ENCODE peak calls at places on chromosome 1, in ten cellular contexts. V is thyroid gland; Q is T-cell; S is activated CD8-positive, alpha-beta memory T cell treated with anti-CD3 and anti-CD28 coated beads, Interleukin-2, amount 50 U/mL, for 48 hours; W is activated naive CD4-positive, alpha-beta T cell; I is NT2/D1; J is ecto neural progenitor cell; F is hippocampal formation; D is stimulated activated CD4-positive, alpha-beta T cell treated with anti-CD3 and anti-CD28 coated beads, Interleukin-4, amount 100 ng/mL, for 24 hours; P is NCI-H2081. U is an unnamed sample.

GRCh38 chr1:119075614-119076013 is 64.8 kb downstream of the WARS2 start:
- DNase-seq in V (no peak), D (no peak), I (no peak), P (no peak), J (no peak), F (no peak), Q (no peak), S (no peak), W (no peak), U (no peak)

GRCh38 chr1:77579547-77579946 is 102.9 kb downstream of the ZZZ3 start:
- DNase-seq in I (no peak), P (no peak), Q (no peak), J (no peak), V (no peak), W (no peak), F (no peak), S (no peak), D (no peak), U (no peak)

GRCh38 chr1:115338457-115338820 is 390 bp upstream of the NGF start:
- DNase-seq in S (no peak), P (no peak), J (peak; percentile 79), I (no peak), Q (no peak), F (no peak), D (no peak), V (no peak), W (no peak), U (no peak)

GRCh38 chr1:245448858-245449534 is 294.2 kb downstream of the KIF26B start:
- DNase-seq in Q (no peak), V (no peak), P (no peak), F (no peak), J (no peak), D (no peak), S (no peak), I (no peak), W (no peak), U (no peak)

GRCh38 chr1:2233997-2234761 is 6.1 kb downstream of the SKI start:
- DNase-seq in P (no peak), F (peak; percentile 42), I (no peak), Q (peak; percentile 78), D (peak; percentile 65), W (no peak), J (no peak), S (peak; percentile 76), V (peak; percentile 82), U (no peak)

GRCh38 chr1:119805247-119805646 is 6.0 kb downstream of the REG4 start:
- DNase-seq in Q (no peak), W (no peak), P (no peak), J (no peak), I (no peak), S (no peak), F (no peak), V (no peak), D (no peak), U (no peak)

GRCh38 chr1:77533660-77534295 is 148.7 kb downstream of the ZZZ3 start:
- DNase-seq in S (peak; percentile 69), J (peak; percentile 72), Q (peak; percentile 30), F (peak; percentile 81), V (peak; percentile 43), P (peak; percentile 31), W (no peak), D (peak; percentile 67), I (peak; percentile 84), U (no peak)

GRCh38 chr1:119602169-119602568 is 45.9 kb downstream of the ZNF697 start:
- DNase-seq in V (no peak), F (no peak), S (no peak), D (no peak), Q (no peak), J (no peak), P (no peak), W (no peak), I (no peak), U (no peak)

GRCh38 chr1:229341811-229342304 is 989 bp downstream of the CCSAP start:
- DNase-seq in P (peak; percentile 74), Q (no peak), W (no peak), J (no peak), D (no peak), F (no peak), S (no peak), I (peak; percentile 39), V (no peak), U (no peak)

GRCh38 chr1:2471587-2472001 is 4.5 kb upstream of the PLCH2 start:
- DNase-seq in F (no peak), Q (no peak), V (peak; percentile 52), I (no peak), P (no peak), J (no peak), D (no peak), W (no peak), S (no peak), U (no peak)

GRCh38 chr1:218741852-218742251 is 396.7 kb downstream of the TGFB2 start:
- DNase-seq in I (no peak), P (no peak), W (no peak), D (no peak), F (no peak), S (no peak), Q (no peak), J (no peak), V (no peak), U (no peak)